ENCODE peak calls at places on chromosomes 7 and 10, in seven cellular contexts. Y, K, W, S, R, I and H are unnamed samples.

GRCh38 chr7:134640842-134641715 is 5.6 kb upstream of the BPGM start:
- DNase-seq in Y (no peak), K (no peak), W (no peak), S (no peak), R (no peak), I (no peak), H (no peak)

GRCh38 chr10:51288511-51288910 is 214.2 kb downstream of the PRKG1 start:
- DNase-seq in Y (no peak), K (no peak), W (no peak), S (no peak), R (no peak), I (no peak), H (no peak)

GRCh38 chr10:103803941-103804340 is 51.4 kb downstream of the SH3PXD2A start:
- DNase-seq in Y (no peak), K (no peak), W (no peak), S (no peak), R (no peak), I (no peak), H (no peak)

GRCh38 chr7:140041626-140042385 is 20.9 kb downstream of the PARP12 start:
- DNase-seq in Y (no peak), K (no peak), W (no peak), S (no peak), R (no peak), I (no peak), H (no peak)

GRCh38 chr7:141641876-141642275 is 60.1 kb downstream of the DENND11 start:
- DNase-seq in Y (no peak), K (peak; percentile 35), W (no peak), S (no peak), R (no peak), I (no peak), H (no peak)

GRCh38 chr7:128197586-128197985 is 43.5 kb upstream of the LEP start:
- DNase-seq in Y (no peak), K (no peak), W (no peak), S (no peak), R (no peak), I (no peak), H (no peak)

GRCh38 chr7:1664711-1665591 is 5.1 kb upstream of the ELFN1 start:
- DNase-seq in Y (peak; percentile 23), K (peak; percentile 28), W (peak; percentile 28), S (peak; percentile 52), R (peak; percentile 64), I (peak; percentile 39), H (peak; percentile 70)

GRCh38 chr7:122743211-122743610 is 40.5 kb upstream of the RNF148 start:
- DNase-seq in Y (no peak), K (peak; percentile 27), W (no peak), S (no peak), R (no peak), I (no peak), H (no peak)

GRCh38 chr10:106038246-106038645 is 1126.3 kb downstream of the SORCS1 start:
- DNase-seq in Y (no peak), K (no peak), W (no peak), S (no peak), R (no peak), I (no peak), H (no peak)

GRCh38 chr10:91350651-91351081 is 59.5 kb upstream of the HECTD2 start:
- DNase-seq in Y (no peak), K (peak; percentile 11), W (no peak), S (no peak), R (no peak), I (no peak), H (no peak)

GRCh38 chr7:122339145-122339904 is 34.8 kb upstream of the FEZF1 start:
- DNase-seq in Y (no peak), K (no peak), W (no peak), S (no peak), R (no peak), I (no peak), H (no peak)

GRCh38 chr10:70777063-70777875 is 7.9 kb downstream of the TBATA start:
- DNase-seq in Y (no peak), K (no peak), W (no peak), S (no peak), R (no peak), I (no peak), H (no peak)

GRCh38 chr7:121107923-121108498 is 119.5 kb downstream of the CPED1 start:
- DNase-seq in Y (no peak), K (peak; percentile 69), W (no peak), S (no peak), R (peak; percentile 44), I (no peak), H (no peak)

GRCh38 chr10:72095195-72095594 is 6.8 kb upstream of the SPOCK2 start:
- DNase-seq in Y (no peak), K (no peak), W (no peak), S (no peak), R (no peak), I (no peak), H (no peak)

GRCh38 chr10:111821876-111822275 is 361.7 kb downstream of the GPAM start:
- DNase-seq in Y (no peak), K (no peak), W (no peak), S (peak; percentile 44), R (no peak), I (no peak), H (no peak)

GRCh38 chr7:134502463-134502862 is 24.9 kb upstream of the AKR1B10 start:
- DNase-seq in Y (no peak), K (no peak), W (no peak), S (peak; percentile 65), R (no peak), I (peak; percentile 18), H (no peak)

GRCh38 chr7:15558747-15559146 is 3.1 kb downstream of the AGMO start:
- DNase-seq in Y (no peak), K (no peak), W (no peak), S (no peak), R (no peak), I (no peak), H (no peak)

GRCh38 chr7:158384746-158385145 is 202.9 kb downstream of the PTPRN2 start:
- DNase-seq in Y (no peak), K (peak; percentile 79), W (no peak), S (no peak), R (no peak), I (no peak), H (no peak)

GRCh38 chr7:50632561-50633413 is 67.6 kb upstream of the DDC start:
- DNase-seq in Y (peak; percentile 52), K (peak; percentile 69), W (peak; percentile 26), S (peak; percentile 47), R (no peak), I (peak; percentile 59), H (peak; percentile 58)

GRCh38 chr7:30804078-30804661 is 33.0 kb downstream of the MINDY4 start:
- DNase-seq in Y (no peak), K (no peak), W (no peak), S (no peak), R (peak; percentile 43), I (no peak), H (no peak)

GRCh38 chr10:8116926-8117493 is 62.5 kb downstream of the GATA3 start:
- DNase-seq in Y (no peak), K (no peak), W (no peak), S (no peak), R (no peak), I (no peak), H (no peak)

GRCh38 chr7:83546586-83546985 is 102.4 kb downstream of the SEMA3E start:
- DNase-seq in Y (no peak), K (no peak), W (no peak), S (no peak), R (no peak), I (no peak), H (no peak)

GRCh38 chr7:11252705-11253272 is 279.1 kb downstream of the PHF14 start:
- DNase-seq in Y (no peak), K (no peak), W (no peak), S (no peak), R (no peak), I (no peak), H (no peak)